ENCODE peak calls at places on chromosomes 12 and 14, in four cellular contexts. R is H9, U is NT2/D1, M is IMR-90. J is an unnamed sample.
A peak's percentile ranks its signal among the peaks of the same experiment; 100 is the strongest.

GRCh38 chr14:39433452-39433813 is 1.2 kb upstream of the FBXO33 start:
- DNase-seq in R (no peak), M (no peak), U (no peak), J (no peak)

GRCh38 chr12:67760586-67761275 is 112.2 kb downstream of the DYRK2 start:
- DNase-seq in R (no peak), M (peak; percentile 38), U (no peak), J (no peak)

GRCh38 chr14:33692762-33693161 is 258.1 kb downstream of the EGLN3 start:
- DNase-seq in R (no peak), M (peak; percentile 24), U (no peak), J (peak; percentile 39)

GRCh38 chr14:96354246-96354645 is 8.9 kb downstream of the ATG2B start:
- DNase-seq in R (no peak), U (no peak), M (no peak), J (no peak)

GRCh38 chr14:35571598-35571997 is 37.6 kb downstream of the INSM2 start:
- DNase-seq in M (no peak), R (no peak), U (no peak), J (no peak)

GRCh38 chr12:4225571-4225970 is 48.0 kb upstream of the CCND2 start:
- DNase-seq in M (no peak), U (no peak), R (no peak), J (no peak)

GRCh38 chr12:13534645-13535398 is 338.3 kb downstream of the EMP1 start:
- DNase-seq in R (peak; percentile 94), M (peak; percentile 23), U (peak; percentile 96), J (peak; percentile 75)

GRCh38 chr12:121432740-121433476 is 33.0 kb downstream of the RNF34 start:
- DNase-seq in U (no peak), M (no peak), R (no peak), J (no peak)

GRCh38 chr12:72509893-72510292 is 237.7 kb downstream of the TRHDE start:
- DNase-seq in U (no peak), R (no peak), M (no peak), J (no peak)

GRCh38 chr14:33857650-33858049 is 93.2 kb downstream of the EGLN3 start:
- DNase-seq in R (no peak), U (no peak), M (no peak), J (no peak)

GRCh38 chr12:124654666-124655316 is 87.4 kb upstream of the NCOR2 start:
- DNase-seq in R (no peak), U (no peak), M (no peak), J (no peak)

GRCh38 chr14:105286759-105287144 is 14.0 kb downstream of the BRF1 start:
- DNase-seq in U (no peak), M (no peak), R (no peak), J (no peak)
- H3K9ac ChIP-seq in U (no peak overlapping the region), M (no peak overlapping the region), R (no peak overlapping the region), J (no peak overlapping the region)

GRCh38 chr14:24308342-24309124 is 756 bp upstream of the CIDEB start:
- DNase-seq in R (no peak), M (no peak), U (no peak), J (no peak)
- H3K9ac ChIP-seq in R (no peak overlapping the region), M (no peak overlapping the region), U (no peak overlapping the region), J (no peak overlapping the region)

DNA sequence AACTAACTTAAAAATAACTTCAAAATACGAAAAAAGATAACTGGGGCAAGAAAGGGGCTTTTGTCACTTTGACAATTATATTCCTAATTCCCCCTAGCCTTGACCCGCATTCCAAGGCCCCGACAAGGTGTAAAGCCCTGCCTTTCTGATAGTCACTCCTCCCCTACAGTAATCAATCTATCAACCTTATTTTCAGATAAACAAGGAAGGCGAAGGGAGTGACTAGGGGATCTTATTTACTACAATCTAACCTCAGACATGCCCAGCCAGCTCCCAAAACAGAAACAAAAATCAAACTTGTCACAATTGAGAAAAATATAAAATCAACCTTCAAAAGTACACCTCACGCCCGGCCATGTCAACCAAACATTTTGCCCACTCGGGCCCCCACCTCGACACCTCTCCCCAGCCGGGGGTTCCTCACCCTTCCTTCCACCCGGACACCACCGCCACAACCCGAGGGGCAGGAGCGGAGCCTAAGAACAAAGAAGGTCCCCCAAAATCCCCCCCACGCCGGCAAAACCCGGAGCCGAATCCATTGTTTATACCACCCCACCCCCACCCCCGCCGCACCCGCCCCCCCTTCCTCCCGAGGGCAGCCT is 562 bp downstream of the ZFYVE1 start:
- DNase-seq in M (no peak), U (no peak), R (no peak), J (no peak)
- H3K9ac ChIP-seq in M (peak overlapping the region; percentile 96), U (peak overlapping the region; percentile 15), R (peak overlapping the region; percentile 67), J (peak overlapping the region; percentile 68)

GRCh38 chr12:70196732-70197361 is 46.4 kb upstream of the CNOT2 start:
- DNase-seq in R (no peak), U (no peak), M (no peak), J (no peak)
- H3K9ac ChIP-seq in R (no peak overlapping the region), U (no peak overlapping the region), M (no peak overlapping the region), J (no peak overlapping the region)

GRCh38 chr14:54207476-54207875 is 189.3 kb upstream of the CDKN3 start:
- DNase-seq in U (no peak), M (no peak), R (no peak), J (no peak)
- H3K9ac ChIP-seq in U (no peak overlapping the region), M (no peak overlapping the region), R (no peak overlapping the region), J (no peak overlapping the region)

GRCh38 chr14:50676814-50677516 is 8.9 kb upstream of the SAV1 start:
- DNase-seq in R (no peak), U (no peak), M (no peak), J (no peak)
- H3K9ac ChIP-seq in R (no peak overlapping the region), U (no peak overlapping the region), M (peak overlapping the region; percentile 68), J (peak overlapping the region; percentile 32)

DNA sequence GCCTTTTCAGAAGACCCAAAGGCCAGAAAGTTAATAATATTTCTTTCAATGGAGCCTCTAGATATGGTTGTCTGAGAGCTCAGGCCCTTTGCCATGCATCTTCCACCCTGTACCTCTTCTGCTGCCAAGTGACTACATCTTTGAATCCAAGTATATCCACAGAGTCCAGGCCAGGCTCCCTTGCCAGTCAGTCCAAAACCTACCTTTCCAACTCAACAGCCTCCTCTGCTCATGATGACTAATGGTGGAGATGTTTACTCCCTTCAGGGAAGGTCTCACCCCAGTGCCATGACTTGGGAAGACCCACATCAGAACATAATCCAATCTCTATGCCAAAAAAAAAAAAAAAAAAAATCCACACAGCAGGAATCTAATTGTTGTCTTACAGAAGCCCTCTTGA is 20.4 kb downstream of the TTC9 start:
- DNase-seq in R (no peak), U (no peak), M (no peak), J (peak; percentile 34)
- H3K9ac ChIP-seq in R (no peak overlapping the region), U (no peak overlapping the region), M (no peak overlapping the region), J (no peak overlapping the region)

GRCh38 chr12:64669270-64669842 is 59.1 kb downstream of the RASSF3 start:
- DNase-seq in U (no peak), R (peak; percentile 68), M (peak; percentile 11), J (peak; percentile 41)
- H3K9ac ChIP-seq in U (peak overlapping the region; percentile 52), R (no peak overlapping the region), M (no peak overlapping the region), J (no peak overlapping the region)

J was measured in PC-3.